ENCODE peak calls at places on chromosomes 4 and X, in nine cellular contexts. G is left colon; T is aorta; C is mucosa of descending colon; U is naive thymus-derived CD8-positive, alpha-beta T cell; W is A549; K is central memory CD8-positive, alpha-beta T cell; F is Right ventricle myocardium inferior; H is CD4-positive, CD25-positive, alpha-beta regulatory T cell. X is an unnamed sample.

GRCh38 chrX:12443534-12444098 is 305.3 kb downstream of the FRMPD4 start:
- ATAC-seq in G (no peak), T (no peak), C (no peak), U (no peak), W (no peak), K (no peak), F (no peak), H (no peak), X (no peak)

GRCh38 chr4:82733636-82734035 is 65.0 kb downstream of the SCD5 start:
- ATAC-seq in G (no peak), T (no peak), C (no peak), U (no peak), W (peak; percentile 40), K (no peak), F (no peak), H (no peak), X (no peak)

GRCh38 chr4:166143227-166143626 is 270.2 kb downstream of the TLL1 start:
- ATAC-seq in G (no peak), T (no peak), C (no peak), U (no peak), W (no peak), K (no peak), F (no peak), H (no peak), X (no peak)

GRCh38 chr4:55358668-55359067 is 12.6 kb downstream of the SRD5A3 start:
- ATAC-seq in G (peak; percentile 74), T (peak; percentile 89), C (peak; percentile 86), U (no peak), W (no peak), K (no peak), F (peak; percentile 39), H (peak; percentile 69), X (peak; percentile 79)

GRCh38 chr4:76067652-76068286 is 6.7 kb upstream of the ART3 start:
- ATAC-seq in G (peak; percentile 91), T (no peak), C (peak; percentile 92), U (peak; percentile 69), W (peak; percentile 92), K (peak; percentile 72), F (peak; percentile 76), H (peak; percentile 68), X (peak; percentile 76)

GRCh38 chr4:146525754-146526153 is 4.0 kb upstream of the SLC10A7 start:
- ATAC-seq in G (no peak), T (no peak), C (no peak), U (no peak), W (no peak), K (no peak), F (no peak), H (no peak), X (no peak)

GRCh38 chr4:101556845-101557244 is 209.5 kb upstream of the PPP3CA start:
- ATAC-seq in G (no peak), T (no peak), C (no peak), U (no peak), W (no peak), K (no peak), F (no peak), H (no peak), X (no peak)

GRCh38 chrX:133302775-133303445 is 84.8 kb upstream of the TFDP3 start:
- ATAC-seq in G (no peak), T (no peak), C (no peak), U (no peak), W (no peak), K (no peak), F (no peak), H (no peak), X (no peak)

GRCh38 chr4:39976141-39976944 is 1.4 kb downstream of the PDS5A start:
- ATAC-seq in G (peak; percentile 73), T (peak; percentile 91), C (peak; percentile 72), U (peak; percentile 19), W (peak; percentile 85), K (peak; percentile 8), F (peak; percentile 82), H (peak; percentile 21), X (peak; percentile 65)

GRCh38 chr4:176339936-176340761 is 20.4 kb downstream of the SPCS3 start:
- ATAC-seq in G (no peak), T (no peak), C (no peak), U (no peak), W (peak; percentile 43), K (no peak), F (no peak), H (no peak), X (no peak)

GRCh38 chrX:153966283-153966688 is 5.3 kb downstream of the HCFC1 start:
- ATAC-seq in G (no peak), T (no peak), C (no peak), U (no peak), W (no peak), K (no peak), F (peak; percentile 9), H (no peak), X (no peak)

GRCh38 chr4:102684605-102685052 is 76.1 kb downstream of the MANBA start:
- ATAC-seq in G (no peak), T (no peak), C (no peak), U (no peak), W (peak; percentile 89), K (no peak), F (no peak), H (no peak), X (peak; percentile 97)

GRCh38 chrX:78822157-78822683 is 74.7 kb downstream of the LPAR4 start:
- ATAC-seq in G (no peak), T (no peak), C (no peak), U (no peak), W (no peak), K (no peak), F (peak; percentile 69), H (no peak), X (peak; percentile 55)

GRCh38 chr4:173878701-173879100 is 348.7 kb upstream of the HAND2 start:
- ATAC-seq in G (no peak), T (no peak), C (no peak), U (no peak), W (peak; percentile 57), K (no peak), F (peak; percentile 94), H (no peak), X (no peak)

GRCh38 chr4:26803462-26803861 is 57.2 kb upstream of the STIM2 start:
- ATAC-seq in G (no peak), T (no peak), C (no peak), U (no peak), W (no peak), K (no peak), F (no peak), H (no peak), X (no peak)